ENCODE peak calls at places on chromosome 11, in seven cellular contexts. A, Q, O, V, K, P and H are unnamed samples.

GRCh38 chr11:76752321-76753175 is 30.6 kb upstream of the TSKU start:
- DNase-seq in A (no peak), Q (peak), O (no peak), V (no peak), K (no peak), P (no peak), H (no peak)

GRCh38 chr11:45743556-45744468 is 61.1 kb upstream of the SLC35C1 start:
- DNase-seq in A (no peak), Q (no peak), O (no peak), V (no peak), K (no peak), P (no peak), H (no peak)

GRCh38 chr11:18802381-18803257 is 11.0 kb upstream of the PTPN5 start:
- DNase-seq in A (peak), Q (peak), O (no peak), V (peak), K (peak), P (peak), H (no peak)

GRCh38 chr11:120358729-120359128 is 22.5 kb downstream of the ARHGEF12 start:
- DNase-seq in A (no peak), Q (no peak), O (no peak), V (no peak), K (no peak), P (no peak), H (no peak)

GRCh38 chr11:116881153-116881552 is 43.7 kb upstream of the APOA1 start:
- DNase-seq in A (no peak), Q (no peak), O (no peak), V (peak), K (no peak), P (no peak), H (no peak)

GRCh38 chr11:69170704-69171103 is 15.0 kb downstream of the SMIM38 start:
- DNase-seq in A (no peak), Q (no peak), O (no peak), V (no peak), K (no peak), P (no peak), H (no peak)

GRCh38 chr11:100340416-100341323 is 346.4 kb upstream of the ARHGAP42 start:
- DNase-seq in A (no peak), Q (no peak), O (no peak), V (no peak), K (no peak), P (no peak), H (no peak)

GRCh38 chr11:28490763-28491382 is 382.7 kb downstream of the METTL15 start:
- DNase-seq in A (no peak), Q (no peak), O (no peak), V (no peak), K (no peak), P (no peak), H (no peak)

GRCh38 chr11:69062169-69062855 is 13.6 kb downstream of the TPCN2 start:
- DNase-seq in A (no peak), Q (no peak), O (no peak), V (no peak), K (no peak), P (no peak), H (no peak)

GRCh38 chr11:129881570-129882170 is 13.7 kb downstream of the NFRKB start:
- DNase-seq in A (peak), Q (no peak), O (no peak), V (no peak), K (peak), P (peak), H (peak)

GRCh38 chr11:126358763-126359160 is 3.3 kb downstream of the ST3GAL4 start:
- DNase-seq in A (no peak), Q (no peak), O (no peak), V (no peak), K (no peak), P (no peak), H (no peak)

GRCh38 chr11:18624161-18624560 is 10.0 kb downstream of the SPTY2D1 start:
- DNase-seq in A (no peak), Q (no peak), O (no peak), V (no peak), K (no peak), P (no peak), H (no peak)

GRCh38 chr11:128934926-128935325 is 7.7 kb downstream of the TP53AIP1 start:
- DNase-seq in A (no peak), Q (no peak), O (no peak), V (no peak), K (no peak), P (no peak), H (no peak)

GRCh38 chr11:64146036-64146943 is 19.6 kb downstream of the MACROD1 start:
- DNase-seq in A (peak), Q (peak), O (peak), V (no peak), K (no peak), P (peak), H (peak)

GRCh38 chr11:271316-271715 is 6.9 kb upstream of the NLRP6 start:
- DNase-seq in A (no peak), Q (no peak), O (no peak), V (no peak), K (no peak), P (no peak), H (no peak)

GRCh38 chr11:90113541-90113940 is 20.9 kb upstream of the NAALAD2 start:
- DNase-seq in A (no peak), Q (no peak), O (no peak), V (no peak), K (no peak), P (peak), H (peak)

GRCh38 chr11:83523676-83524075 is 237.5 kb upstream of the CCDC90B start:
- DNase-seq in A (no peak), Q (no peak), O (no peak), V (no peak), K (no peak), P (no peak), H (no peak)

GRCh38 chr11:133896028-133896427 is 50.7 kb upstream of the SPATA19 start:
- DNase-seq in A (no peak), Q (no peak), O (no peak), V (no peak), K (no peak), P (no peak), H (no peak)

GRCh38 chr11:89182773-89183172 is 5.1 kb downstream of the TYR start:
- DNase-seq in A (no peak), Q (no peak), O (no peak), V (no peak), K (no peak), P (no peak), H (no peak)

GRCh38 chr11:70127653-70128434 is 49.7 kb downstream of the ANO1 start:
- DNase-seq in A (no peak), Q (no peak), O (no peak), V (no peak), K (no peak), P (no peak), H (no peak)

GRCh38 chr11:77522215-77522614 is 48.3 kb upstream of the PAK1 start:
- DNase-seq in A (no peak), Q (no peak), O (no peak), V (no peak), K (no peak), P (no peak), H (no peak)

GRCh38 chr11:6233984-6234313 is 487 bp downstream of the FHIP1B start:
- DNase-seq in A (no peak), Q (no peak), O (no peak), V (no peak), K (no peak), P (no peak), H (no peak)

GRCh38 chr11:129458756-129459535 is 83.3 kb downstream of the BARX2 start:
- DNase-seq in A (no peak), Q (no peak), O (no peak), V (no peak), K (peak), P (peak), H (no peak)

GRCh38 chr11:72776844-72777754 is 16.7 kb downstream of the STARD10 start:
- DNase-seq in A (no peak), Q (no peak), O (no peak), V (peak), K (no peak), P (no peak), H (no peak)

GRCh38 chr11:113778111-113778910 is 1.3 kb upstream of the CLDN25 start:
- DNase-seq in A (no peak), Q (peak), O (no peak), V (peak), K (peak), P (peak), H (no peak)

GRCh38 chr11:111841370-111842053 is 29.9 kb downstream of the ALG9 start:
- DNase-seq in A (peak), Q (peak), O (peak), V (peak), K (peak), P (peak), H (peak)

GRCh38 chr11:1487851-1488574 is 1.4 kb upstream of the MOB2 start:
- DNase-seq in A (no peak), Q (no peak), O (no peak), V (no peak), K (no peak), P (no peak), H (no peak)

GRCh38 chr11:60274462-60274861 is 6.0 kb upstream of the MS4A4A start:
- DNase-seq in A (no peak), Q (no peak), O (no peak), V (no peak), K (no peak), P (no peak), H (no peak)

GRCh38 chr11:75450236-75450635 is 17.2 kb upstream of the KLHL35 start:
- DNase-seq in A (no peak), Q (no peak), O (no peak), V (no peak), K (no peak), P (no peak), H (no peak)

GRCh38 chr11:3830088-3830487 is 10.7 kb downstream of the RHOG start:
- DNase-seq in A (no peak), Q (no peak), O (no peak), V (no peak), K (no peak), P (no peak), H (no peak)

GRCh38 chr11:77175869-77176539 is 48.0 kb downstream of the MYO7A start:
- DNase-seq in A (no peak), Q (peak), O (no peak), V (no peak), K (no peak), P (no peak), H (no peak)

GRCh38 chr11:67371549-67372231 is 1.7 kb downstream of the CLCF1 start:
- DNase-seq in A (no peak), Q (no peak), O (no peak), V (no peak), K (no peak), P (peak), H (no peak)

GRCh38 chr11:86158716-86159669 is 85.6 kb upstream of the EED start:
- DNase-seq in A (no peak), Q (no peak), O (no peak), V (no peak), K (no peak), P (no peak), H (no peak)

GRCh38 chr11:83063073-83063754 is 8.5 kb downstream of the RAB30 start:
- DNase-seq in A (no peak), Q (no peak), O (no peak), V (no peak), K (no peak), P (no peak), H (peak)